ENCODE peak calls at places on chromosome 1, in eight cellular contexts. T, P, G, N, L, Z, H and A are unnamed samples.

GRCh38 chr1:23357112-23357908 is 12.3 kb downstream of the ZNF436 start:
- DNase-seq in L (no peak), N (no peak), T (no peak), G (no peak), P (no peak), Z (no peak), H (no peak), A (no peak)

GRCh38 chr1:16387201-16388185 is 20.5 kb downstream of the SZRD1 start:
- DNase-seq in L (peak), P (peak), T (no peak), G (no peak), H (no peak), Z (no peak), N (no peak), A (no peak)

GRCh38 chr1:31027693-31028526 is 37.6 kb downstream of the PUM1 start:
- DNase-seq in N (peak), L (no peak), T (no peak), P (no peak), G (no peak), H (no peak), Z (no peak), A (no peak)

GRCh38 chr1:94739521-94740061 is 80.6 kb upstream of the SLC44A3 start:
- DNase-seq in H (no peak), T (no peak), Z (no peak), G (peak), L (no peak), N (no peak), P (peak), A (no peak)

GRCh38 chr1:72547412-72547811 is 265.1 kb upstream of the NEGR1 start:
- DNase-seq in T (no peak), Z (no peak), H (peak), L (no peak), P (no peak), N (no peak), G (no peak), A (no peak)

GRCh38 chr1:17156108-17156507 is 36.9 kb upstream of the PADI2 start:
- DNase-seq in Z (no peak), P (peak), T (no peak), L (no peak), N (no peak), H (no peak), G (no peak), A (no peak)

GRCh38 chr1:51636765-51637522 is 20.1 kb downstream of the OSBPL9 start:
- DNase-seq in L (no peak), G (peak), N (no peak), P (peak), Z (no peak), T (no peak), H (no peak), A (no peak)

GRCh38 chr1:208161005-208161404 is 83.2 kb downstream of the PLXNA2 start:
- DNase-seq in H (no peak), G (no peak), Z (no peak), N (no peak), L (no peak), T (no peak), P (no peak), A (no peak)

GRCh38 chr1:92299477-92300125 is 742 bp downstream of the RPAP2 start:
- DNase-seq in H (no peak), Z (no peak), T (no peak), N (no peak), G (no peak), P (no peak), L (no peak), A (no peak)

GRCh38 chr1:245874942-245875580 is 632.0 kb downstream of the SMYD3 start:
- DNase-seq in N (no peak), Z (no peak), L (no peak), G (peak), T (peak), P (peak), H (peak), A (no peak)